ENCODE peak calls at places on chromosomes 11 and 22, in nine cellular contexts. N, A, M, C, R, L, V, S and D are unnamed samples.

GRCh38 chr11:79087957-79088318 is 352.9 kb downstream of the TENM4 start:
- DNase-seq in N (no peak), A (peak; percentile 32), M (no peak), C (no peak), R (no peak), L (no peak), V (no peak), S (no peak), D (no peak)

GRCh38 chr11:109729761-109730160 is 307.8 kb downstream of the C11orf87 start:
- DNase-seq in N (no peak), A (no peak), M (peak; percentile 35), C (no peak), R (no peak), L (no peak), V (no peak), S (no peak), D (no peak)

GRCh38 chr11:14836106-14836492 is 55.9 kb downstream of the CYP2R1 start:
- DNase-seq in N (no peak), A (no peak), M (no peak), C (no peak), R (no peak), L (no peak), V (no peak), S (no peak), D (no peak)

GRCh38 chr22:18000441-18001039 is 23.8 kb downstream of the MICAL3 start:
- DNase-seq in N (no peak), A (no peak), M (no peak), C (no peak), R (peak; percentile 38), L (peak; percentile 21), V (no peak), S (no peak), D (peak; percentile 15)

GRCh38 chr11:26823963-26824362 is 102.1 kb upstream of the SLC5A12 start:
- DNase-seq in N (no peak), A (no peak), M (no peak), C (no peak), R (no peak), L (no peak), V (no peak), S (no peak), D (no peak)

GRCh38 chr22:25232301-25232700 is 12.9 kb downstream of the CRYBB2 start:
- DNase-seq in N (no peak), A (peak; percentile 3), M (no peak), C (no peak), R (no peak), L (no peak), V (no peak), S (no peak), D (no peak)

GRCh38 chr11:665707-666281 is 28.7 kb downstream of the DRD4 start:
- DNase-seq in N (no peak), A (no peak), M (no peak), C (peak; percentile 65), R (no peak), L (no peak), V (no peak), S (no peak), D (no peak)

GRCh38 chr11:27055065-27055682 is 14.6 kb downstream of the BBOX1 start:
- DNase-seq in N (peak; percentile 20), A (peak; percentile 43), M (no peak), C (no peak), R (no peak), L (no peak), V (no peak), S (no peak), D (no peak)

GRCh38 chr11:70398834-70399680 is 728 bp downstream of the CTTN start:
- DNase-seq in N (no peak), A (no peak), M (peak; percentile 69), C (no peak), R (no peak), L (peak; percentile 25), V (no peak), S (no peak), D (no peak)

GRCh38 chr11:122210378-122210995 is 94.5 kb upstream of the BLID start:
- DNase-seq in N (no peak), A (peak; percentile 50), M (no peak), C (no peak), R (no peak), L (no peak), V (no peak), S (no peak), D (no peak)

GRCh38 chr11:100752371-100753073 is 65.4 kb downstream of the ARHGAP42 start:
- DNase-seq in N (no peak), A (no peak), M (no peak), C (no peak), R (no peak), L (no peak), V (no peak), S (no peak), D (no peak)

GRCh38 chr11:69089258-69089657 is 40.5 kb downstream of the TPCN2 start:
- DNase-seq in N (peak; percentile 76), A (peak; percentile 94), M (no peak), C (peak; percentile 81), R (no peak), L (no peak), V (no peak), S (no peak), D (no peak)

GRCh38 chr11:14636119-14636518 is 7.5 kb upstream of the PDE3B start:
- DNase-seq in N (no peak), A (no peak), M (peak; percentile 21), C (no peak), R (no peak), L (no peak), V (no peak), S (no peak), D (peak; percentile 25)

GRCh38 chr22:43388420-43388851 is 23.4 kb upstream of the MPPED1 start:
- DNase-seq in N (no peak), A (peak; percentile 51), M (peak; percentile 78), C (peak; percentile 53), R (peak; percentile 58), L (peak; percentile 74), V (peak; percentile 51), S (peak; percentile 71), D (peak; percentile 59)

GRCh38 chr22:26672060-26672471 is 14.7 kb downstream of the MIAT start:
- DNase-seq in N (no peak), A (no peak), M (peak; percentile 46), C (no peak), R (peak; percentile 17), L (peak; percentile 49), V (no peak), S (no peak), D (peak; percentile 10)

GRCh38 chr22:33303109-33303508 is 244.9 kb upstream of the SYN3 start:
- DNase-seq in N (no peak), A (no peak), M (peak; percentile 13), C (no peak), R (no peak), L (no peak), V (no peak), S (no peak), D (no peak)

GRCh38 chr11:123653997-123654565 is 343 bp downstream of the SCN3B start:
- DNase-seq in N (no peak), A (peak; percentile 48), M (no peak), C (no peak), R (no peak), L (peak; percentile 48), V (no peak), S (no peak), D (no peak)

GRCh38 chr22:46618667-46619066 is 1.5 kb upstream of the GRAMD4 start:
- DNase-seq in N (no peak), A (no peak), M (no peak), C (no peak), R (no peak), L (no peak), V (no peak), S (no peak), D (no peak)

GRCh38 chr11:123301696-123302400 is 106.8 kb upstream of the CLMP start:
- DNase-seq in N (no peak), A (peak; percentile 62), M (peak; percentile 80), C (peak; percentile 12), R (peak; percentile 51), L (peak; percentile 84), V (peak; percentile 32), S (no peak), D (peak; percentile 47)

GRCh38 chr11:119445356-119445755 is 22.4 kb upstream of the THY1 start:
- DNase-seq in N (no peak), A (no peak), M (no peak), C (no peak), R (no peak), L (no peak), V (no peak), S (no peak), D (no peak)

GRCh38 chr22:43886231-43886630 is 5.6 kb downstream of the PNPLA5 start:
- DNase-seq in N (no peak), A (no peak), M (no peak), C (no peak), R (no peak), L (no peak), V (no peak), S (no peak), D (no peak)

GRCh38 chr11:76139317-76139716 is 67.0 kb downstream of the WNT11 start:
- DNase-seq in N (no peak), A (no peak), M (no peak), C (no peak), R (no peak), L (no peak), V (no peak), S (no peak), D (no peak)

GRCh38 chr22:36737776-36738175 is 34.2 kb upstream of the CACNG2 start:
- DNase-seq in N (no peak), A (no peak), M (no peak), C (no peak), R (no peak), L (no peak), V (no peak), S (no peak), D (no peak)